ENCODE peak calls at places on chromosomes 13 and 19, in seven cellular contexts. G is body of pancreas, W is K562, U is lower leg skin, Z is esophagus muscularis mucosa, P is heart left ventricle, D is breast epithelium. A is an unnamed sample.

GRCh38 chr13:73521291-73521626 is 462.5 kb downstream of the KLF5 start:
- DNase-seq in G (no peak), W (no peak), U (no peak), Z (no peak), P (no peak), D (no peak), A (no peak)

GRCh38 chr13:79674765-79675515 is 194.0 kb downstream of the NDFIP2 start:
- DNase-seq in G (no peak), W (no peak), U (no peak), Z (no peak), P (no peak), D (no peak), A (no peak)

GRCh38 chr19:57099199-57099661 is 20.6 kb upstream of the USP29 start:
- DNase-seq in G (peak), W (peak), U (peak), Z (no peak), P (peak), D (peak), A (peak)

GRCh38 chr13:51453308-51453958 is 597 bp upstream of the INTS6 start:
- DNase-seq in G (peak), W (peak), U (peak), Z (peak), P (peak), D (peak), A (peak)

GRCh38 chr13:42364613-42365000 is 92.7 kb downstream of the AKAP11 start:
- DNase-seq in G (no peak), W (no peak), U (no peak), Z (peak), P (no peak), D (no peak), A (no peak)

GRCh38 chr19:47377208-47377701 is 28.1 kb downstream of the DHX34 start:
- DNase-seq in G (peak), W (no peak), U (no peak), Z (no peak), P (peak), D (no peak), A (no peak)

GRCh38 chr13:21458457-21458815 is 667 bp downstream of the ZDHHC20 start:
- DNase-seq in G (peak), W (peak), U (no peak), Z (no peak), P (peak), D (peak), A (peak)

GRCh38 chr19:12953456-12954149 is 3.4 kb downstream of the GADD45GIP1 start:
- DNase-seq in G (no peak), W (no peak), U (no peak), Z (no peak), P (no peak), D (no peak), A (no peak)

GRCh38 chr19:42216653-42217521 is 590 bp downstream of the DEDD2 start:
- DNase-seq in G (peak), W (peak), U (peak), Z (no peak), P (peak), D (peak), A (no peak)

GRCh38 chr13:42807236-42807635 is 25.9 kb downstream of the FAM216B start:
- DNase-seq in G (no peak), W (no peak), U (no peak), Z (no peak), P (no peak), D (no peak), A (no peak)

GRCh38 chr13:24668955-24669354 is 11.3 kb upstream of the ATP12A start:
- DNase-seq in G (no peak), W (no peak), U (peak), Z (no peak), P (no peak), D (no peak), A (no peak)

GRCh38 chr13:27789153-27789494 is 3.2 kb upstream of the GSX1 start:
- DNase-seq in G (no peak), W (no peak), U (no peak), Z (no peak), P (no peak), D (no peak), A (no peak)

GRCh38 chr13:107866007-107866665 is 349.2 kb downstream of the LIG4 start:
- DNase-seq in G (peak), W (peak), U (no peak), Z (no peak), P (no peak), D (no peak), A (peak)

GRCh38 chr19:55640577-55641375 is at the start of gene ZNF580:
- DNase-seq in G (peak), W (peak), U (peak), Z (no peak), P (peak), D (peak), A (peak)
- TF ChIP-seq POLR2A in G (peak), W (no peak), U (no peak), Z (no peak), P (peak), D (no peak), A (peak)

GRCh38 chr19:38900816-38901215 is 1.0 kb downstream of the NFKBIB start:
- DNase-seq in G (no peak), W (no peak), U (no peak), Z (no peak), P (no peak), D (no peak), A (no peak)
- TF ChIP-seq POLR2A in G (no peak), W (no peak), U (no peak), Z (no peak), P (no peak), D (no peak), A (no peak)

GRCh38 chr19:16425019-16425418 is 46.8 kb downstream of the EPS15L1 start:
- DNase-seq in G (no peak), W (no peak), U (no peak), Z (no peak), P (no peak), D (no peak), A (no peak)

GRCh38 chr19:16425993-16426392 is 45.8 kb downstream of the EPS15L1 start:
- DNase-seq in G (no peak), W (no peak), U (no peak), Z (no peak), P (no peak), D (no peak), A (no peak)

GRCh38 chr19:16429759-16430091 is 42.0 kb downstream of the EPS15L1 start:
- DNase-seq in G (no peak), W (no peak), U (no peak), Z (no peak), P (no peak), D (no peak), A (no peak)

GRCh38 chr19:16428372-16429036 is 43.3 kb downstream of the EPS15L1 start:
- DNase-seq in G (no peak), W (no peak), U (no peak), Z (no peak), P (no peak), D (no peak), A (no peak)

GRCh38 chr19:16429066-16429758 is 42.6 kb downstream of the EPS15L1 start:
- DNase-seq in G (peak), W (no peak), U (no peak), Z (no peak), P (peak), D (peak), A (no peak)
- TF ChIP-seq POLR2A in G (no peak), W (no peak), U (no peak), Z (no peak), P (no peak), D (no peak), A (no peak)

GRCh38 chr19:38617764-38618589 is at the start of gene MAP4K1:
- DNase-seq in G (peak), W (no peak), U (peak), Z (no peak), P (peak), D (no peak), A (no peak)

GRCh38 chr19:38616265-38616664 is 1.5 kb downstream of the MAP4K1 start:
- DNase-seq in G (no peak), W (no peak), U (no peak), Z (no peak), P (no peak), D (no peak), A (no peak)

GRCh38 chr19:38619361-38620174 is 580 bp downstream of the EIF3K start:
- DNase-seq in G (no peak), W (no peak), U (no peak), Z (no peak), P (no peak), D (no peak), A (no peak)

GRCh38 chr19:38617283-38617763 is 430 bp downstream of the MAP4K1 start:
- DNase-seq in G (no peak), W (no peak), U (no peak), Z (no peak), P (no peak), D (no peak), A (no peak)

DNA sequence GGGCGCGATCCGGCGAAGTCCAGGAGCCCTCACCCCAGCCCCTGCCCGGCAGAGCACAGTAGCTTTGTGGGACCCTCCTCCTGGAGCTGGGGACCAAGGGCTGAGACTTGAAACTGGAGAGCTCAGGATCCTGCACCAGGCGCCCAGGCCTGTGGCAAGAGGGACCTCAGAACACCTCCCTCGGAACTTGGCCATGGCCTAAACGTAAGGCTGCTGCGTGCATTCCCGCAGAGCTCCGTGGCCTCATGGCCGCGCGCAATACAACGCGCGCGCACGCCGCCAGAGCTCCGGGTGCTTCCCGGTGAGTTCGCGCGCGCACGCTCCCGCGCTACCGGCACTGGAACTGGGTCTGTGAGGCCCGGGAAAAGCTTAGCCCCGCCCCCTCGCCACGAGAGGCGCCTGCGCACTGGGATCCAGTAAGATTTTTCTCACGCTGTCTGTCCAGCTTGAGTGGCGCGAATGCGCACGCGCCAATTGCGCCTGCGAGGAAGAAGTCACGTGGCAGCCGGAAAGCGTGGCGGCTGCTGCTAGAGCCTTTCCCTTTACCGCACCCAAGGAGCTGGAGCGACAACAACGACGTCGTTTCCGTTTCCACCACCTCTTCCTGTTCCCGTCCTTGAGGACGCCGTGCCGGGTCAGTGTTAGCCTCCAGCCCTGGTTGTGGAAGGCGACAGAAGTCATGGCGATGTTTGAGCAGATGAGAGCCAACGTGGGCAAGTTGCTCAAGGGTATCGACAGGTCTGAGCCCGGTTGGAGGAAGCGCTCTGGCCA is at the start of gene EIF3K:
- DNase-seq in G (peak), W (peak), U (peak), Z (peak), P (peak), D (peak), A (peak)
- TF ChIP-seq POLR2A in G (no peak), W (peak), U (no peak), Z (peak), P (peak), D (peak), A (peak)

GRCh38 chr19:5152013-5152763 is 183.3 kb downstream of the KDM4B start:
- DNase-seq in G (peak), W (no peak), U (peak), Z (no peak), P (no peak), D (no peak), A (no peak)
- TF ChIP-seq POLR2A in G (no peak), W (peak), U (no peak), Z (no peak), P (no peak), D (no peak), A (no peak)

GRCh38 chr19:3652422-3652821 is 25.8 kb upstream of the CACTIN start:
- DNase-seq in G (no peak), W (no peak), U (no peak), Z (no peak), P (no peak), D (no peak), A (no peak)
- TF ChIP-seq POLR2A in G (no peak), W (no peak), U (no peak), Z (no peak), P (no peak), D (no peak), A (no peak)

DNA sequence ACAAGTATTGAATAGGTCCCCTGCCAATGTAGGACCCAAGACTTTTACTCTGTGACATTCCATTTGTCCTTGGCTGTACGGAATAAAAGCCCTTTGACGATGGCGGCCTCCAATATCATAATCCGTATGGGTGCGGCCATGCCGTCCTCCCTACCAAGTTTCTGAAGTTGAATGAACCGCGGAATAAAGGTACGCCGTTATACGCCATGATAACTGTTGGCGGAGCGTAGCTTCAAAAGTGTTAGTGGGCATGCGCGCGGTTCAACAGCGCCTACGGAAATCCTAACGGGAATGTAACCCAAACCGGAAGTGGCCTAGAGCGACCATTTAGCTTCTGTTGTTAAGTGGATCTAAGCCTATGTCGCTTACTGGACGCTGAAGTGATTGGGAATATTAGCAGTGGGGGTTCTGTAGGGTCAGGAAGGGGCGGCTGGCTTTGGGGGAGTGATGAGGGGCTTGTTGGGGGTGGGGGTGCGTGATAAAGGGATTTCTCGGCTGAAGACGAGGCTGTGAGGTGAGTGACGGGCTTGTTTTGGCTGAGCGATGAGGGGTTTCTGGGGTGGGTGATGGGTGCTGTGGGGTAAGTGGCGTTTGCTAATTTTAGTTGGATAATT is at the start of gene ZNF175:
- DNase-seq in G (peak), W (peak), U (peak), Z (peak), P (peak), D (peak), A (peak)
- TF ChIP-seq POLR2A in G (no peak), W (peak), U (no peak), Z (no peak), P (peak), D (no peak), A (no peak)

DNA sequence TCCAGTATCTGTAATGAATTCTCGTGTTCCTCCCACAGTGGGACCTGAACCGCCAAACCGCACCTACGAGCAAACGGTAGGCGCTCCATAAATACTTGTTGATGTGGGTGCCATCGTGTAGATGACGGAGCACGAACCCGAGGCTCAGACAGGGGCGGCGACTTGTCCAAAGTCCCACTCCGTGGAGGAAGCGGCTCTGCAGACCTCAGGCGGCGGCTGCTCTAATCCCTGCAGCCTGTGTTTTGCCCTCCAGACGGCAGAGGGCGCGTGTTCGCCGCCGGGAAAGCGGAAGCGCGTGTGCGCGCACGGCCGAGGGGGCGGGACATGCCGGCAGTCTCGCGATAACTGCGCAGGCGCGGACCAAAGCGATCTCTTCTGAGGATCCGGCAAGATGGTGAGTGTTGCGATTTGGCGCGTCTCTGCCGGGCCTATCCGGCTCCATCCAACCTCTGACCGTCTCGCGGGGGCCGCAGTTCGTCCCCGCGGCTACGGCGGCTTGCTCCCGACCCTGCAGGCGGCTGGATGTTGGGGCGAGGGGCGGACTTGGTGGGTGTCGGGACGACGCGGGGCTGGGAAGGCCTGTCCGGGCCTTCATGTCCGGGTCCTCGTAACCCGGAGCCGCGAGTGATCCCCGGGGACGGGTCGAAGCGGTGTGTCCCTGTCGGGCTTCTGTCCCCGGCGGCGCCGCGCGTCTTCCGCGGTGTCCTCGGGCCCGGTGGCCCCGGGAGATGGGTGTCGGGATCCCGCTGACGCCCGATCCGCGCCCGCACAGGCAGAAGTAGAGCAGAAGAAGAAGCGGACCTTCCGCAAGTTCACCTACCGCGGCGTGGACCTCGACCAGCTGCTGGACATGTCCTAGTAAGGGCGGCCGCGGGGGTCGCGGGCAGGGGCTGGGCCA is at the start of gene RPS15:
- DNase-seq in G (peak), W (peak), U (peak), Z (peak), P (peak), D (peak), A (peak)
- TF ChIP-seq POLR2A in G (peak), W (peak), U (no peak), Z (peak), P (peak), D (peak), A (peak)

A was measured in H54.